ENCODE peak calls at places on chromosomes 1 and 21, in eight cellular contexts. Y, G, F, A, P, E, T and U are unnamed samples.

GRCh38 chr1:150235436-150235851 is 468 bp downstream of the ANP32E start:
- DNase-seq in Y (no peak), G (peak), F (peak), A (no peak), P (no peak), E (peak), T (no peak), U (peak)

GRCh38 chr1:208058212-208059155 is 147.6 kb upstream of the CD34 start:
- DNase-seq in Y (no peak), G (no peak), F (no peak), A (no peak), P (no peak), E (no peak), T (no peak), U (no peak)

GRCh38 chr1:5447479-5448070 is 544.6 kb downstream of the NPHP4 start:
- DNase-seq in Y (no peak), G (no peak), F (no peak), A (peak), P (no peak), E (no peak), T (no peak), U (no peak)

GRCh38 chr1:30823627-30823968 is 66.0 kb upstream of the LAPTM5 start:
- DNase-seq in Y (no peak), G (no peak), F (no peak), A (no peak), P (peak), E (no peak), T (no peak), U (no peak)

GRCh38 chr1:52920791-52921291 is 699 bp downstream of the ECHDC2 start:
- DNase-seq in Y (no peak), G (no peak), F (no peak), A (peak), P (peak), E (no peak), T (no peak), U (no peak)

GRCh38 chr1:31105646-31106045 is 40.1 kb upstream of the PUM1 start:
- DNase-seq in Y (no peak), G (no peak), F (no peak), A (no peak), P (no peak), E (no peak), T (no peak), U (no peak)

GRCh38 chr1:221039616-221040015 is 160.4 kb downstream of the HLX start:
- DNase-seq in Y (no peak), G (peak), F (no peak), A (no peak), P (no peak), E (no peak), T (no peak), U (no peak)

GRCh38 chr1:235297579-235297978 is 30.4 kb downstream of the ARID4B start:
- DNase-seq in Y (no peak), G (peak), F (peak), A (no peak), P (no peak), E (no peak), T (no peak), U (no peak)

GRCh38 chr1:229696385-229696784 is 70.3 kb downstream of the URB2 start:
- DNase-seq in Y (no peak), G (no peak), F (no peak), A (no peak), P (no peak), E (no peak), T (no peak), U (no peak)

GRCh38 chr1:209344146-209344545 is 239.4 kb upstream of the CAMK1G start:
- DNase-seq in Y (no peak), G (no peak), F (no peak), A (no peak), P (no peak), E (no peak), T (no peak), U (no peak)

GRCh38 chr1:115330480-115331013 is 7.5 kb downstream of the NGF start:
- DNase-seq in Y (no peak), G (peak), F (no peak), A (no peak), P (no peak), E (no peak), T (no peak), U (no peak)

GRCh38 chr21:44298301-44298700 is 1.6 kb upstream of the PFKL start:
- DNase-seq in Y (no peak), G (no peak), F (no peak), A (no peak), P (no peak), E (no peak), T (no peak), U (no peak)

GRCh38 chr1:86779308-86780191 is 75.2 kb downstream of the SH3GLB1 start:
- DNase-seq in Y (no peak), G (no peak), F (no peak), A (no peak), P (no peak), E (no peak), T (no peak), U (no peak)

GRCh38 chr1:7912743-7913557 is 27.7 kb downstream of the TNFRSF9 start:
- DNase-seq in Y (no peak), G (no peak), F (peak), A (peak), P (no peak), E (no peak), T (no peak), U (no peak)

GRCh38 chr1:76179297-76179696 is 104.8 kb downstream of the ST6GALNAC3 start:
- DNase-seq in Y (no peak), G (no peak), F (no peak), A (no peak), P (no peak), E (no peak), T (no peak), U (no peak)

GRCh38 chr1:6124341-6124740 is 55.8 kb downstream of the CHD5 start:
- DNase-seq in Y (no peak), G (no peak), F (no peak), A (no peak), P (no peak), E (no peak), T (no peak), U (no peak)